ENCODE peak calls at places on chromosomes 16 and 17, in nine cellular contexts. Z is OCI-LY7, F is MM.1S, V is neural progenitor cell, C is GM23248, Y is HCT116, I is GM23338, A is hepatocyte, U is SK-N-SH. N is an unnamed sample.

GRCh38 chr17:81348097-81349055 is 46.9 kb upstream of the BAHCC1 start:
- DNase-seq in Z (no peak), F (no peak), V (no peak), C (no peak), Y (no peak), I (no peak), A (peak), U (no peak), N (no peak)

GRCh38 chr16:64543401-64543800 is 578.5 kb downstream of the CDH11 start:
- DNase-seq in Z (no peak), F (peak), V (no peak), C (peak), Y (no peak), I (no peak), A (no peak), U (no peak), N (no peak)

GRCh38 chr17:72529386-72529785 is 408.6 kb downstream of the SOX9 start:
- DNase-seq in Z (no peak), F (peak), V (peak), C (no peak), Y (no peak), I (no peak), A (no peak), U (no peak), N (no peak)

GRCh38 chr17:64732336-64733006 is 70.4 kb upstream of the SMURF2 start:
- DNase-seq in Z (no peak), F (no peak), V (no peak), C (peak), Y (no peak), I (no peak), A (no peak), U (peak), N (peak)

GRCh38 chr16:70775399-70775798 is 25.6 kb downstream of the VAC14 start:
- DNase-seq in Z (no peak), F (no peak), V (no peak), C (no peak), Y (no peak), I (no peak), A (no peak), U (no peak), N (no peak)

GRCh38 chr16:8727084-8727590 is 52.7 kb downstream of the ABAT start:
- DNase-seq in Z (no peak), F (no peak), V (no peak), C (no peak), Y (no peak), I (no peak), A (no peak), U (no peak), N (no peak)

GRCh38 chr17:45704251-45704650 is 79.9 kb upstream of the CRHR1 start:
- DNase-seq in Z (no peak), F (no peak), V (no peak), C (no peak), Y (no peak), I (no peak), A (no peak), U (no peak), N (no peak)

GRCh38 chr16:10584956-10585561 is 4.7 kb upstream of the EMP2 start:
- DNase-seq in Z (no peak), F (no peak), V (no peak), C (peak), Y (no peak), I (no peak), A (no peak), U (no peak), N (peak)

GRCh38 chr17:7437369-7437863 is 1.9 kb upstream of the FGF11 start:
- DNase-seq in Z (no peak), F (no peak), V (no peak), C (no peak), Y (no peak), I (no peak), A (no peak), U (no peak), N (no peak)

GRCh38 chr17:27778193-27778592 is 22.1 kb downstream of the NOS2 start:
- DNase-seq in Z (no peak), F (no peak), V (no peak), C (peak), Y (no peak), I (no peak), A (no peak), U (no peak), N (peak)

GRCh38 chr17:48162946-48163506 is 55.5 kb downstream of the SNX11 start:
- DNase-seq in Z (no peak), F (peak), V (no peak), C (no peak), Y (no peak), I (no peak), A (peak), U (no peak), N (peak)

GRCh38 chr17:71464241-71464640 is 656.6 kb upstream of the SOX9 start:
- DNase-seq in Z (no peak), F (no peak), V (no peak), C (no peak), Y (no peak), I (no peak), A (no peak), U (no peak), N (no peak)

GRCh38 chr17:4899341-4900230 is at the start of gene C17orf107:
- DNase-seq in Z (no peak), F (peak), V (peak), C (peak), Y (no peak), I (peak), A (peak), U (no peak), N (no peak)
- TF ChIP-seq EZH2phosphoT487 in Z (no peak), F (no peak), V (peak), C (no peak), Y (no peak), I (no peak), A (no peak), U (no peak), N (no peak)

DNA sequence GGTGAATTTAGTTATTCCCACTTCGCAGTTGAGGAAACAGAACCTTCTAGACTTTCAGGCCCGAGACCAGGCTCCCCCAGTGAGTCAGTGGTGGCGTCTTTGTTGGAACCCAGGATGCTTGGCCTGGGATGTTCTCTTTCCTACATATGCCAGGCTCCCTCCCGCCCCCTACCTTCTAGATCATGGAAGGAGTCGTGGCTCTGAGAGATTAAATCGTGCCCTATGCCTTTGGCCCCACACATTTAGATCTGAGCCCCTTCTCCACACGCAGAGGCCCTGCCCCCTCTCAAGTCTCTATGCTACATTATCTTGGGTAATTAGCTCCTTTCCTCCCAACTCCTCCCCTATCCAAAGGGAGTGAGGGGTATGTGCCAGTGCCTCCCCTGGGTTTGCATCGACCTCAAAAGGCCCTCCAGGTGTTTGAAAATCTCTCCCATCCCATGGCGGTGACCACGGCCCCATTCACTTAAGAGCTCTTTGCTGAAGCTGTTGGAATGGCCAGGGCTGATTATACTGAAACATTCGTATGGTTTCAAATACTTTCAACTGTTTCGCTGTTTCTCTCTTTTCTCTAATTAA is 3.0 kb downstream of the NGFR start:
- DNase-seq in Z (no peak), F (no peak), V (peak), C (no peak), Y (no peak), I (peak), A (no peak), U (peak), N (peak)
- H3K4me3 ChIP-seq in Z (no peak), F (no peak), V (peak), C (no peak), Y (no peak), I (peak), A (no peak), U (no peak), N (no peak)

GRCh38 chr17:58312021-58312630 is 16.5 kb downstream of the TSPOAP1 start:
- DNase-seq in Z (no peak), F (no peak), V (no peak), C (no peak), Y (no peak), I (no peak), A (no peak), U (peak), N (no peak)
- TF ChIP-seq EZH2phosphoT487 in Z (no peak), F (no peak), V (no peak), C (no peak), Y (no peak), I (no peak), A (no peak), U (no peak), N (no peak)

GRCh38 chr17:10845388-10845751 is 7.5 kb upstream of the PIRT start:
- DNase-seq in Z (no peak), F (no peak), V (no peak), C (no peak), Y (no peak), I (no peak), A (no peak), U (no peak), N (no peak)
- H3K4me3 ChIP-seq in Z (no peak), F (peak), V (peak), C (no peak), Y (no peak), I (peak), A (no peak), U (peak), N (peak)

GRCh38 chr17:10809605-10810004 is 5.7 kb upstream of the TMEM238L start:
- DNase-seq in Z (no peak), F (no peak), V (no peak), C (no peak), Y (no peak), I (no peak), A (no peak), U (no peak), N (no peak)
- TF ChIP-seq EZH2phosphoT487 in Z (no peak), F (no peak), V (no peak), C (no peak), Y (no peak), I (no peak), A (no peak), U (no peak), N (no peak)

DNA sequence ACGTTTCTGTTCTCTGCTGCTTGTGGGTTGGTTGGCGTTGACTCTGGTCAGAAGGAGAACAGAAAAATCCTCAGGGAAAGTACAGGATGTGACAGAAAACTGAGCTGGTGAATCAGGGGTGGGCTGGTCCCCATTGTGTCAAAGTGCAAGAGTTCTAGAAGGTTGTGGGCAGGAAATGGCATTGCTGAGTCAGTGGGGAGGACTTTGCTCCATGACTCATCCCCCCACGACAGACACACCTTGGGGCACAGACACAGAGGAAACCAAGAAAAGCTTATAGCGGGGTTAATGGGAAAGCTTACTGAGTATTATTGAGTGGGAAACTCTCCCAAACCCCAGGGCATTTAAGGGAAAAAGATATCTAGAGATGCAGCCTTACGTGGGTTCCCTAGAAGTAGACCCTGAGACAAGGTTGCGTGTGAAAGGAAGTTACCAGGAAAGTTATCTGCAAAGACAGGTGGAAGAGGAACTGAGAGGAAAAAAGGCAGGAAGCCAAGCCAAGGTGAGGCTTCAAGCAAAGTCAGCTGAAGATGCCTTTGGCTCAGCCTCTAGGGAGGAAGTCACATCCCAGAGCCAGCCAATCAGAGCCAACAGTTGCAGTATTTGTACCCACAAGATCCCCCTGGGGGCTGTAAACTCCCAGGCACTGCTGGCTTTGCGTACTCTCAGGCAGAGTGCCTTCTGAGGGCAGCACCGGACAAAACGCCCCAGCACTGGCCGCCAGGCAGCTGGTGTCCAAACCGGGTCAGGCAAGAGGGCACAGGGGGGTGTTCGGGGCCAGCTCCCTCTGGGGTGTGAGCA is 86.4 kb downstream of the FOXL1 start:
- DNase-seq in Z (peak), F (no peak), V (no peak), C (peak), Y (peak), I (no peak), A (peak), U (no peak), N (peak)
- H3K4me3 ChIP-seq in Z (no peak), F (no peak), V (no peak), C (peak), Y (peak), I (no peak), A (no peak), U (peak), N (peak)

N was measured in PC-3.